ENCODE peak calls at places on chromosome X, in ten cellular contexts. N is H1, V is A549, O is gastrocnemius medialis, Q is NB4, L is heart left ventricle, E is lower leg skin, C is right lobe of liver, B is transverse colon, Z is esophagus squamous epithelium. Y is an unnamed sample.

GRCh38 chrX:129452523-129452922 is 70.8 kb downstream of the SMARCA1 start:
- DNase-seq in N (no peak), V (no peak), O (no peak), Q (no peak), L (no peak), E (no peak), C (no peak), B (no peak), Z (no peak), Y (no peak)

GRCh38 chrX:51956441-51956840 is 63.0 kb downstream of the MAGED1 start:
- DNase-seq in N (no peak), V (no peak), O (no peak), Q (no peak), L (no peak), E (no peak), C (no peak), B (no peak), Z (no peak), Y (no peak)

GRCh38 chrX:42772874-42773273 is 5.1 kb downstream of the PPP1R2C start:
- DNase-seq in N (no peak), V (no peak), O (no peak), Q (no peak), L (no peak), E (no peak), C (no peak), B (no peak), Z (no peak), Y (no peak)

GRCh38 chrX:130296743-130297142 is 28.0 kb upstream of the ZNF280C start:
- DNase-seq in N (no peak), V (no peak), O (no peak), Q (peak), L (no peak), E (no peak), C (no peak), B (no peak), Z (no peak), Y (peak)

GRCh38 chrX:69163936-69164741 is 1.1 kb downstream of the PJA1 start:
- DNase-seq in N (no peak), V (no peak), O (no peak), Q (no peak), L (peak), E (peak), C (no peak), B (peak), Z (no peak), Y (peak)

GRCh38 chrX:9676311-9676710 is 89.3 kb downstream of the GPR143 start:
- DNase-seq in N (no peak), V (no peak), O (no peak), Q (no peak), L (no peak), E (no peak), C (no peak), B (no peak), Z (no peak), Y (no peak)

GRCh38 chrX:33014086-33014485 is 197.3 kb downstream of the DMD start:
- DNase-seq in N (no peak), V (no peak), O (no peak), Q (no peak), L (no peak), E (no peak), C (no peak), B (no peak), Z (no peak), Y (no peak)

GRCh38 chrX:33207056-33207455 is 4.3 kb downstream of the DMD start:
- DNase-seq in N (no peak), V (no peak), O (no peak), Q (no peak), L (no peak), E (no peak), C (no peak), B (no peak), Z (no peak), Y (peak)

GRCh38 chrX:130120321-130120731 is 10.0 kb upstream of the ELF4 start:
- DNase-seq in N (no peak), V (no peak), O (no peak), Q (peak), L (no peak), E (no peak), C (no peak), B (no peak), Z (no peak), Y (peak)

GRCh38 chrX:138986866-138987265 is 275.3 kb upstream of the FGF13 start:
- DNase-seq in N (no peak), V (no peak), O (no peak), Q (no peak), L (no peak), E (no peak), C (no peak), B (no peak), Z (no peak), Y (no peak)

GRCh38 chrX:47633671-47634590 is 4.2 kb upstream of the CFP start:
- DNase-seq in N (no peak), V (no peak), O (no peak), Q (peak), L (no peak), E (no peak), C (no peak), B (no peak), Z (no peak), Y (no peak)

GRCh38 chrX:70436380-70436779 is 8.3 kb upstream of the DLG3 start:
- DNase-seq in N (peak), V (no peak), O (no peak), Q (peak), L (no peak), E (no peak), C (no peak), B (no peak), Z (no peak), Y (no peak)

GRCh38 chrX:21166302-21166982 is 207.8 kb upstream of the CNKSR2 start:
- DNase-seq in N (no peak), V (peak), O (no peak), Q (no peak), L (no peak), E (no peak), C (no peak), B (no peak), Z (no peak), Y (no peak)

GRCh38 chrX:108122748-108123147 is 31.2 kb downstream of the ATG4A start:
- DNase-seq in N (no peak), V (no peak), O (no peak), Q (no peak), L (no peak), E (no peak), C (no peak), B (no peak), Z (no peak), Y (peak)

GRCh38 chrX:115696039-115696438 is 135.1 kb downstream of the PLS3 start:
- DNase-seq in N (no peak), V (no peak), O (no peak), Q (no peak), L (no peak), E (no peak), C (no peak), B (no peak), Z (no peak), Y (no peak)

GRCh38 chrX:43808231-43808630 is 74.0 kb downstream of the MAOB start:
- DNase-seq in N (no peak), V (no peak), O (no peak), Q (no peak), L (no peak), E (no peak), C (no peak), B (no peak), Z (no peak), Y (no peak)

GRCh38 chrX:129686422-129686948 is 31.7 kb upstream of the APLN start:
- DNase-seq in N (no peak), V (no peak), O (no peak), Q (no peak), L (peak), E (no peak), C (no peak), B (no peak), Z (no peak), Y (no peak)

GRCh38 chrX:45803383-45803921 is 602.8 kb upstream of the DIPK2B start:
- DNase-seq in N (no peak), V (no peak), O (no peak), Q (peak), L (no peak), E (no peak), C (no peak), B (no peak), Z (no peak), Y (peak)

GRCh38 chrX:107448625-107449468 is 605 bp upstream of the FRMPD3 start:
- DNase-seq in N (peak), V (peak), O (no peak), Q (no peak), L (no peak), E (no peak), C (no peak), B (no peak), Z (no peak), Y (no peak)

GRCh38 chrX:144612076-144612475 is 635.2 kb upstream of the SPANXN1 start:
- DNase-seq in N (no peak), V (no peak), O (no peak), Q (no peak), L (no peak), E (no peak), C (no peak), B (no peak), Z (no peak), Y (no peak)

GRCh38 chrX:79161655-79162054 is 17.2 kb downstream of the GPR174 start:
- DNase-seq in N (no peak), V (no peak), O (no peak), Q (peak), L (no peak), E (no peak), C (no peak), B (no peak), Z (no peak), Y (no peak)

GRCh38 chrX:45771114-45771513 is 570.4 kb upstream of the DIPK2B start:
- DNase-seq in N (no peak), V (peak), O (no peak), Q (peak), L (no peak), E (no peak), C (no peak), B (peak), Z (no peak), Y (peak)

GRCh38 chrX:136162827-136163427 is 15.6 kb downstream of the FHL1 start:
- DNase-seq in N (peak), V (peak), O (peak), Q (peak), L (peak), E (no peak), C (peak), B (peak), Z (no peak), Y (peak)

GRCh38 chrX:387729-388128 is 1.0 kb upstream of the PPP2R3B start:
- DNase-seq in N (no peak), V (no peak), O (no peak), Q (no peak), L (no peak), E (no peak), C (no peak), B (peak), Z (no peak), Y (no peak)

GRCh38 chrX:25442501-25442900 is 426.7 kb upstream of the ARX start:
- DNase-seq in N (no peak), V (no peak), O (no peak), Q (peak), L (no peak), E (no peak), C (no peak), B (no peak), Z (no peak), Y (no peak)

GRCh38 chrX:41027388-41027787 is 57.9 kb upstream of the USP9X start:
- DNase-seq in N (no peak), V (peak), O (no peak), Q (no peak), L (no peak), E (no peak), C (no peak), B (no peak), Z (no peak), Y (no peak)

GRCh38 chrX:9867214-9867613 is 81.0 kb downstream of the SHROOM2 start:
- DNase-seq in N (no peak), V (no peak), O (no peak), Q (no peak), L (no peak), E (no peak), C (no peak), B (no peak), Z (no peak), Y (no peak)

GRCh38 chrX:103879339-103879738 is 47.3 kb upstream of the RAB9B start:
- DNase-seq in N (no peak), V (no peak), O (no peak), Q (no peak), L (no peak), E (no peak), C (no peak), B (no peak), Z (no peak), Y (no peak)

GRCh38 chrX:140510306-140510676 is 5.4 kb upstream of the SOX3 start:
- DNase-seq in N (peak), V (no peak), O (no peak), Q (no peak), L (no peak), E (no peak), C (no peak), B (no peak), Z (no peak), Y (no peak)

GRCh38 chrX:74521961-74522833 is 92.2 kb downstream of the RLIM start:
- DNase-seq in N (no peak), V (no peak), O (no peak), Q (no peak), L (peak), E (peak), C (no peak), B (no peak), Z (no peak), Y (no peak)

GRCh38 chrX:107547621-107548020 is 80.7 kb upstream of the PRPS1 start:
- DNase-seq in N (no peak), V (no peak), O (no peak), Q (no peak), L (no peak), E (peak), C (no peak), B (no peak), Z (no peak), Y (no peak)

GRCh38 chrX:38375888-38376287 is 23.5 kb downstream of the OTC start:
- DNase-seq in N (no peak), V (peak), O (no peak), Q (peak), L (no peak), E (no peak), C (no peak), B (no peak), Z (no peak), Y (peak)

GRCh38 chrX:19789376-19789775 is 98.0 kb downstream of the SH3KBP1 start:
- DNase-seq in N (no peak), V (no peak), O (no peak), Q (no peak), L (no peak), E (no peak), C (no peak), B (no peak), Z (no peak), Y (no peak)

DNA sequence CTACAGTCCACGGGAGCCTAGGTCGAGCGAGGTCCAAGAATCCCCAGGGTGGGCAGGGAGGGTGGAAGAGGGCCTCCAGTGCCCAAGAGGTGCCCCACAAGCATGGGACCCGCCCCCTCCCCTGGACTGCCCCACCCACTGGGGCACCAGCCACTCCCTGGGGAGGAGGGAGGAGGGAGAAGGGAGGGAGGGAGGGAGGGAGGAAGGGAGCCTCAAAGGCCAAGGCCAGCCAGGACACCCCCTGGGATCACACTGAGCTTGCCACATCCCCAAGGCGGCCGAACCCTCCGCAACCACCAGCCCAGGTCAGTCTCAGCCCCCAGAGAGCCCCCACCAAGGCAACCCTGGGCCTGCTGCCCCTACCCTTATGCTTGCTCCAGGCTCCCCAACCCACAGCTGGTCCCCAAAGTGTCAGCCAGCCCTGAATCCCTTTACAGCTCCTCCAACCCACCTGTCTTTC is at the start of gene GATA1:
- DNase-seq in N (no peak), V (no peak), O (no peak), Q (peak), L (no peak), E (peak), C (no peak), B (no peak), Z (no peak), Y (no peak)
- TF ChIP-seq POLR2A in N (no peak), V (no peak), O (no peak), Q (no peak), L (no peak), E (no peak), C (no peak), B (no peak), Z (no peak), Y (no peak)

DNA sequence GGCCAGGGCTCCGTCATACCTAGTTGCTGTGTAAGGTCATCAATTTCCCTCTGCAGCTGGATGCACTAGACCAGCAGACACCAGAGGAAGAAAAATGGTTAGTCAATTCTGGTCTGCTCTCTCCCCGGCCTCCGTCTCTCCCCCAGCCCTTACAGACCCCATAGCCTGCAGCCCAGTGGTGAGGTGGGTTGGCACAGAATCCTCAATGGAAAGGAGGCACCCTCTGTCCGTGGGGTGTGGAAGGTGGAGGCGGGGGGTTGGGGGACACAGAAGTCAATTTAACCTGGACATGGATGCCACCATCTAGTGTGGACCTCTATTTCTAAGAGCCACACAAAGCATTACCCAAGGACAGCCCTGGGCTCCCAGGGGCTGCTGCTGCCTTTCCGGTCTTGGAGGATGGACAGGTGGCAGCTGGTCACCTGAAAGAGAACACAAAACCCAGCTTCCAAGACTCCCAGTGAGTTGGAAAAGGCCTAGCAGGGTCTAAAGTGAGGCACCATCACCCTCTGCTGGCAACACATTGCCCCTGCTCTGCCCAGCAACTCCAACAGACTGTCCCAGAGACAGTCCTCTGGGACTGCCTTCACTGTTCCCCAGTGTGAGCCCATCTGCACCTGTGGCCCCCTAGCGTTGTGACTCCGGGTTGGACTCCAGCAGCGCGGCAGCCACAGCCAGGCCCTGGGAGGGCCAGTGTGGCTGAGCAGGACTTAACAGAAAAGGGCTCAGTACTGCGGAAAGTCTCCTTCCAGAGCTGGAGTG is 40.1 kb upstream of the NHSL2 start:
- DNase-seq in N (peak), V (peak), O (no peak), Q (peak), L (no peak), E (no peak), C (no peak), B (no peak), Z (no peak), Y (no peak)
- TF ChIP-seq CTCF in N (peak), V (peak), O (no peak), Q (peak), L (peak), E (no peak), C (no peak), B (no peak), Z (no peak), Y (no peak)

DNA sequence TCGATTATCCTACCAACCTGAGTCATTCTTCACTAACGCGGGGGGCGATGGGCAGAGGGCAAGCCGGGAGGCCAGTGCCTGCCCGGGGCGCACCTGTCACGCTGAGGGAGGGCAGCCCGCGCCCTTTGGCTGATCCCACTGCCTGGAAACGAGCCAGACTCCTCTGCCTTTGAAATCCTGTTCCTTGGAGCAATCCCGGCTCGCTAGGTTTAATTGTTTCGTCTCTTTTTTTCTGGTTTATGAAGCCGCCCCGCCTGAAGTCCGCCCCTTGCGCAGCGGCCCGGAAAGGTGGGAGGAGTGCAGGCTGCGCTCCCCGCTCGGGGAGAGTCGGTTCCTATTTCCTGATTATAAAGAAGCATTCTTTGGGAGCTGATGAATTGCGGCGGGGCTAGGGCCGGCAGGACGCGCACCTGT is 484.2 kb downstream of the BCOR start:
- DNase-seq in N (peak), V (peak), O (peak), Q (no peak), L (peak), E (peak), C (peak), B (peak), Z (no peak), Y (peak)
- TF ChIP-seq POLR2A in N (no peak), V (no peak), O (no peak), Q (no peak), L (no peak), E (no peak), C (no peak), B (no peak), Z (no peak), Y (no peak)

DNA sequence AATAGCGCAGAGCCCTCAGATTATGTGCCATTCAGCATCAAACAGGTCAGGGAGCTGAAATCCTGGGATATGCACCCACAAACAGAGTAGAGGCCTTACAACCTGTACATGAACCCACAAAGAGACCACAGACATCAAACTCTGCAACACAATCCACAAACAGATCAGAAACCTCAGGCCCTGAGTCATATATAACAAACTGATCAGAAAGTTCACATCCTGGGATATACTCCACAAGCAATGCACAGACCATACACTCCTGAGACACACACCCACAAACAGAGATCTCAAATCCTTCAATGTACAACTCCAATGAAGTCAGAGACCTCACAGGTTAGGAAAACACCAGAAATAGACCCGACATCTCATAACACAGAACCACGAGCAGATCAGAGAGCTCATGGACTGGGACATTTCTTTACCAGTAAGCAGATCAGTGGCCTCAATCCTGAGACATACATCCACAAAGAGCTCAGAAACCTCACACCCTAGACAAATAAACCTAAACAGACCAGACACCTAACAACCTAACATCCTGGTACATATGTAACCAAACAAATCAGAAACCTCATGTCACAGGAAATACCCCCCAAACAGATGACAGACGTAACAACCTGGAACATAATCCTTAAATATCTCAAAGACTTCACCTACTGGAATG is 24.2 kb downstream of the SUV39H1 start:
- DNase-seq in N (no peak), V (no peak), O (no peak), Q (no peak), L (no peak), E (no peak), C (no peak), B (no peak), Z (no peak), Y (no peak)
- TF ChIP-seq CTCF in N (no peak), V (no peak), O (no peak), Q (no peak), L (no peak), E (no peak), C (no peak), B (no peak), Z (no peak), Y (no peak)

DNA sequence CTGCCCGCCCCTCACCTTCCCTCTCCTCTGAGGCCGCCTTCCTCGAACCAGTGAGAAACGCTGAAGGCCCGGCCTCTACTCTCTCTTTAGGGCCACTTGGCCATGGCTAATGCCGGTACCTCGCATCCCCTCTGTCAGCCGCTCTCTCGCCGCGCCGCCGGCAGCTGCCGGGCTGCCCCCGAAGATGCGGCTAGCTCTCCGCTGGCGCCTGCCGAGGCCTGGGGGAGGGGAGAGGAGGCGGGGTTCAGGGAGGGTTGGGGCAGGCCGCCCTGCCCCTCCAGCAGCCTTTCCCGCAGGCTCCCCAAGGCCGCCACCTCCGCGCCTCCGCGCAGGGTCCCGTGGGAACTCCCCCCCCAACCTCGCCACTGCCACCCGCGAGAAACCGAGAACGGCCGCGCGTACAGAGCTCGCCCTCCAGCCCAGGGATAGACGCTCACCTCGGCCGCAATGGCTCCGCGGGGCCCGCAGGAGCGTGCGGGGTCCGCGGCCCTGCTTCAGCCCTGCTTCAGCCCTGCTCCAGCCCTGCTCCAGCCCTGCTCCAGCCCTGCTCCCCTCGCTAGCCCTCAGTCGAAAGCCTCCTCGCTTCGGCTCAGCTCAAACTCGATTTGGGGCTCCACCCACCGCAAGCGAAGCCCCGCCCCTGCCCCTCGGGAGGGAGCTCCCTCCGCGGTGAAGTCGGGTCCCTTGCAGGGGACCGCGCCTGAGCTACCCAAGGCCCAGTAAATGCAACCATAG is at the start of gene HUWE1:
- DNase-seq in N (peak), V (peak), O (peak), Q (peak), L (peak), E (peak), C (peak), B (peak), Z (peak), Y (peak)
- TF ChIP-seq POLR2A in N (no peak), V (peak), O (peak), Q (peak), L (no peak), E (no peak), C (peak), B (peak), Z (peak), Y (no peak)